ENCODE peak calls at places on chromosome 3, in nine cellular contexts. L is heart left ventricle, G is non-pigmented ciliary epithelial cell, W is kidney glomerular epithelial cell, R is Calu3, N is M059J, Z is neuronal stem cell, E is AG08396, U is GM03348. X is an unnamed sample.

GRCh38 chr3:172208586-172209332 is 169.4 kb downstream of the FNDC3B start:
- DNase-seq in L (peak), G (no peak), W (no peak), R (no peak), N (peak), Z (no peak), E (no peak), U (no peak), X (no peak)

GRCh38 chr3:57221883-57222282 is 5.6 kb upstream of the APPL1 start:
- DNase-seq in L (no peak), G (no peak), W (peak), R (no peak), N (peak), Z (no peak), E (no peak), U (peak), X (no peak)

GRCh38 chr3:170233532-170233931 is 11.3 kb downstream of the PRKCI start:
- DNase-seq in L (no peak), G (no peak), W (peak), R (peak), N (peak), Z (no peak), E (peak), U (peak), X (no peak)

GRCh38 chr3:69088033-69088432 is 3.3 kb downstream of the ARL6IP5 start:
- DNase-seq in L (no peak), G (no peak), W (peak), R (no peak), N (peak), Z (no peak), E (no peak), U (peak), X (no peak)

GRCh38 chr3:153385343-153385742 is 223.3 kb downstream of the RAP2B start:
- DNase-seq in L (no peak), G (no peak), W (no peak), R (no peak), N (no peak), Z (no peak), E (no peak), U (no peak), X (no peak)

GRCh38 chr3:39288300-39288808 is 8.5 kb upstream of the CX3CR1 start:
- DNase-seq in L (peak), G (peak), W (peak), R (peak), N (peak), Z (peak), E (peak), U (peak), X (peak)

GRCh38 chr3:179430277-179430870 is 20.9 kb downstream of the GNB4 start:
- DNase-seq in L (no peak), G (no peak), W (no peak), R (no peak), N (peak), Z (no peak), E (no peak), U (no peak), X (no peak)

GRCh38 chr3:181782306-181782924 is 70.7 kb downstream of the SOX2 start:
- DNase-seq in L (no peak), G (peak), W (peak), R (no peak), N (peak), Z (no peak), E (no peak), U (no peak), X (no peak)